ENCODE peak calls at places on chromosomes 4 and X, in nine cellular contexts. E, V, D, H, K, I, Y, A and O are unnamed samples.

GRCh38 chrX:69145281-69145680 is 20.0 kb downstream of the PJA1 start:
- DNase-seq in E (no peak), V (no peak), D (no peak), H (no peak), K (no peak), I (no peak), Y (no peak), A (no peak), O (no peak)

GRCh38 chrX:98956014-98956413 is 1454.1 kb downstream of the PCDH19 start:
- DNase-seq in E (no peak), V (no peak), D (no peak), H (no peak), K (no peak), I (no peak), Y (no peak), A (no peak), O (no peak)

GRCh38 chr4:47349323-47349722 is 114.2 kb downstream of the COMMD8 start:
- DNase-seq in E (no peak), V (no peak), D (no peak), H (no peak), K (no peak), I (no peak), Y (no peak), A (no peak), O (no peak)

GRCh38 chr4:150176559-150176958 is 98.3 kb downstream of the DCLK2 start:
- DNase-seq in E (no peak), V (no peak), D (no peak), H (peak; percentile 59), K (no peak), I (no peak), Y (no peak), A (no peak), O (peak; percentile 75)

GRCh38 chr4:8580321-8581093 is at the start of gene GPR78:
- DNase-seq in E (peak; percentile 83), V (no peak), D (peak; percentile 36), H (peak; percentile 85), K (peak; percentile 30), I (peak; percentile 34), Y (peak; percentile 10), A (peak; percentile 92), O (no peak)

GRCh38 chrX:84192006-84192405 is 4.0 kb upstream of the RPS6KA6 start:
- DNase-seq in E (no peak), V (no peak), D (no peak), H (no peak), K (no peak), I (no peak), Y (no peak), A (no peak), O (no peak)

GRCh38 chr4:67922697-67923096 is 38.9 kb upstream of the TMPRSS11D start:
- DNase-seq in E (no peak), V (no peak), D (no peak), H (no peak), K (no peak), I (no peak), Y (no peak), A (no peak), O (no peak)

GRCh38 chrX:112769034-112769433 is 71.6 kb downstream of the AMOT start:
- DNase-seq in E (no peak), V (no peak), D (no peak), H (no peak), K (no peak), I (no peak), Y (no peak), A (no peak), O (no peak)

GRCh38 chrX:101263766-101264165 is 27.4 kb downstream of the TAF7L start:
- DNase-seq in E (no peak), V (no peak), D (no peak), H (no peak), K (no peak), I (no peak), Y (no peak), A (no peak), O (no peak)

GRCh38 chrX:37986893-37987292 is 19.5 kb upstream of the SYTL5 start:
- DNase-seq in E (no peak), V (no peak), D (peak; percentile 1), H (no peak), K (no peak), I (no peak), Y (no peak), A (no peak), O (no peak)

GRCh38 chr4:146105464-146105863 is 70.1 kb upstream of the LSM6 start:
- DNase-seq in E (no peak), V (no peak), D (no peak), H (no peak), K (no peak), I (no peak), Y (no peak), A (no peak), O (no peak)

GRCh38 chrX:119015407-119016242 is 41.2 kb downstream of the LONRF3 start:
- DNase-seq in E (peak; percentile 86), V (peak; percentile 35), D (peak; percentile 90), H (peak; percentile 80), K (peak; percentile 3), I (peak; percentile 43), Y (no peak), A (no peak), O (no peak)

GRCh38 chr4:7625073-7625472 is 190.3 kb upstream of the PSAPL1 start:
- DNase-seq in E (peak; percentile 15), V (no peak), D (no peak), H (no peak), K (no peak), I (no peak), Y (no peak), A (no peak), O (no peak)

GRCh38 chrX:24692305-24692704 is 1.4 kb upstream of the POLA1 start:
- DNase-seq in E (no peak), V (no peak), D (no peak), H (no peak), K (no peak), I (no peak), Y (no peak), A (no peak), O (no peak)

GRCh38 chrX:138127314-138127713 is 561.4 kb downstream of the ZIC3 start:
- DNase-seq in E (no peak), V (no peak), D (no peak), H (no peak), K (no peak), I (no peak), Y (no peak), A (no peak), O (no peak)

GRCh38 chr4:108337923-108338322 is 169.2 kb upstream of the LEF1 start:
- DNase-seq in E (no peak), V (no peak), D (no peak), H (no peak), K (no peak), I (no peak), Y (no peak), A (no peak), O (no peak)

GRCh38 chrX:24424948-24425347 is 40.1 kb upstream of the PDK3 start:
- DNase-seq in E (no peak), V (no peak), D (no peak), H (peak; percentile 89), K (no peak), I (no peak), Y (no peak), A (no peak), O (no peak)

GRCh38 chr4:92387459-92388069 is 83.8 kb downstream of the GRID2 start:
- DNase-seq in E (no peak), V (peak; percentile 68), D (peak; percentile 63), H (no peak), K (no peak), I (no peak), Y (no peak), A (peak; percentile 31), O (peak; percentile 42)

GRCh38 chrX:64196606-64197005 is 8.9 kb downstream of the AMER1 start:
- DNase-seq in E (no peak), V (no peak), D (no peak), H (no peak), K (no peak), I (no peak), Y (no peak), A (no peak), O (no peak)

GRCh38 chrX:65688403-65688881 is 21.0 kb downstream of the MSN start:
- DNase-seq in E (no peak), V (no peak), D (no peak), H (no peak), K (no peak), I (no peak), Y (no peak), A (no peak), O (no peak)

GRCh38 chrX:11329016-11329415 is 35.8 kb downstream of the AMELX start:
- DNase-seq in E (no peak), V (no peak), D (peak; percentile 48), H (no peak), K (no peak), I (no peak), Y (no peak), A (no peak), O (no peak)

GRCh38 chr4:185020293-185020808 is 2.1 kb downstream of the HELT start:
- DNase-seq in E (no peak), V (no peak), D (no peak), H (no peak), K (no peak), I (no peak), Y (no peak), A (no peak), O (no peak)

GRCh38 chrX:107715331-107716044 is 60.1 kb downstream of the TSC22D3 start:
- DNase-seq in E (no peak), V (no peak), D (no peak), H (peak; percentile 69), K (no peak), I (no peak), Y (no peak), A (no peak), O (no peak)
- H3K27ac ChIP-seq in E (peak overlapping the region; percentile 94), V (no peak overlapping the region), D (peak overlapping the region; percentile 70), H (peak overlapping the region; percentile 99), K (peak overlapping the region; percentile 80), I (peak overlapping the region; percentile 96), Y (peak overlapping the region; percentile 91), A (no peak overlapping the region), O (no peak overlapping the region)

GRCh38 chr4:14096406-14096965 is 469.0 kb upstream of the BOD1L1 start:
- DNase-seq in E (no peak), V (no peak), D (no peak), H (no peak), K (no peak), I (no peak), Y (no peak), A (no peak), O (no peak)
- H3K27ac ChIP-seq in E (no peak overlapping the region), V (no peak overlapping the region), D (no peak overlapping the region), H (no peak overlapping the region), K (no peak overlapping the region), I (no peak overlapping the region), Y (no peak overlapping the region), A (no peak overlapping the region), O (no peak overlapping the region)

DNA sequence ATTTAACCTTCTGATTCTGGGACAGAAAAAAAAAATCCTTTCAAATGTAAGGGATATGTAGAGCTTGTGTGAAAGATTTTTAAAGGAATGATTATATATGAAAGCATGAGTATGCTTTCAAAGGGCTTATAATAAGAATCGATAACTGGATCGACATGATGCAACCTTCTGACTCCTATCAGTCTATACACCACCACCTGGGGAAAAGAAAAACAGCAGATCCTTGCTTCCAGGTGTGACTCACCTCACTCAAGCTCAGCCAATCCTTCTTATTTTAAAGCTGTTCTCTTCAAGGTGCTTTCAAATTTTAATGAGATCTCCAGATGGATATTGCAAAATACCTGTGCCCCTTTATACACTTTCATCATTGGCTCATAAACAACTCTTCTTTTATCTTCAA is 102.1 kb upstream of the EDNRA start:
- DNase-seq in E (no peak), V (peak; percentile 63), D (no peak), H (no peak), K (no peak), I (no peak), Y (no peak), A (no peak), O (no peak)
- H3K27ac ChIP-seq in E (no peak overlapping the region), V (no peak overlapping the region), D (no peak overlapping the region), H (no peak overlapping the region), K (no peak overlapping the region), I (no peak overlapping the region), Y (no peak overlapping the region), A (no peak overlapping the region), O (no peak overlapping the region)

GRCh38 chrX:150899191-150899757 is 806 bp upstream of the CD99L2 start:
- DNase-seq in E (peak; percentile 79), V (no peak), D (peak; percentile 22), H (peak; percentile 65), K (peak; percentile 1), I (peak; percentile 37), Y (peak; percentile 11), A (no peak), O (no peak)
- H3K27ac ChIP-seq in E (peak overlapping the region; percentile 63), V (peak overlapping the region; percentile 22), D (no peak overlapping the region), H (peak overlapping the region; percentile 62), K (no peak overlapping the region), I (peak overlapping the region; percentile 86), Y (no peak overlapping the region), A (no peak overlapping the region), O (no peak overlapping the region)